ENCODE peak calls at places on chromosomes 1 and 21, in eight cellular contexts. One of them, this sample, is unnamed.
A peak's percentile ranks its signal among the peaks of the same experiment; 100 is the strongest.

GRCh38 chr1:157448666-157449065 is 103.6 kb downstream of the FCRL5 start:
- DNase-seq in stimulated activated CD4-positive, alpha-beta T cell treated with anti-CD3 and anti-CD28 coated beads, Interleukin-4, amount 100 ng/mL, for 4 hours: no peak
- DNase-seq in ELR: no peak
- DNase-seq in HEK293T: no peak
- DNase-seq in T1000: no peak
- DNase-seq in stimulated activated CD8-positive, alpha-beta memory T cell treated with anti-CD3 and anti-CD28 coated beads, Interleukin-7, amount 100 ng/mL, for 1 hour: no peak
- DNase-seq in GM19239: no peak
- DNase-seq in islet precursor cell: no peak
- DNase-seq in this sample: no peak

GRCh38 chr1:75202751-75203150 is 68.6 kb downstream of the LHX8 start:
- DNase-seq in stimulated activated CD4-positive, alpha-beta T cell treated with anti-CD3 and anti-CD28 coated beads, Interleukin-4, amount 100 ng/mL, for 4 hours: no peak
- DNase-seq in ELR: no peak
- DNase-seq in HEK293T: no peak
- DNase-seq in T1000: no peak
- DNase-seq in stimulated activated CD8-positive, alpha-beta memory T cell treated with anti-CD3 and anti-CD28 coated beads, Interleukin-7, amount 100 ng/mL, for 1 hour: no peak
- DNase-seq in GM19239: no peak
- DNase-seq in islet precursor cell: no peak
- DNase-seq in this sample: no peak

GRCh38 chr1:34199927-34200326 is 23.2 kb downstream of the C1orf94 start:
- DNase-seq in stimulated activated CD4-positive, alpha-beta T cell treated with anti-CD3 and anti-CD28 coated beads, Interleukin-4, amount 100 ng/mL, for 4 hours: no peak
- DNase-seq in ELR: peak; percentile 16
- DNase-seq in HEK293T: no peak
- DNase-seq in T1000: peak; percentile 78
- DNase-seq in stimulated activated CD8-positive, alpha-beta memory T cell treated with anti-CD3 and anti-CD28 coated beads, Interleukin-7, amount 100 ng/mL, for 1 hour: no peak
- DNase-seq in GM19239: no peak
- DNase-seq in islet precursor cell: no peak
- DNase-seq in this sample: no peak

GRCh38 chr1:55965981-55966461 is 613.3 kb downstream of the PLPP3 start:
- DNase-seq in stimulated activated CD4-positive, alpha-beta T cell treated with anti-CD3 and anti-CD28 coated beads, Interleukin-4, amount 100 ng/mL, for 4 hours: no peak
- DNase-seq in ELR: peak; percentile 12
- DNase-seq in HEK293T: no peak
- DNase-seq in T1000: no peak
- DNase-seq in stimulated activated CD8-positive, alpha-beta memory T cell treated with anti-CD3 and anti-CD28 coated beads, Interleukin-7, amount 100 ng/mL, for 1 hour: no peak
- DNase-seq in GM19239: no peak
- DNase-seq in islet precursor cell: peak; percentile 58
- DNase-seq in this sample: no peak

GRCh38 chr1:204859885-204860284 is 10.8 kb upstream of the NFASC start:
- DNase-seq in stimulated activated CD4-positive, alpha-beta T cell treated with anti-CD3 and anti-CD28 coated beads, Interleukin-4, amount 100 ng/mL, for 4 hours: no peak
- DNase-seq in ELR: no peak
- DNase-seq in HEK293T: no peak
- DNase-seq in T1000: no peak
- DNase-seq in stimulated activated CD8-positive, alpha-beta memory T cell treated with anti-CD3 and anti-CD28 coated beads, Interleukin-7, amount 100 ng/mL, for 1 hour: no peak
- DNase-seq in GM19239: no peak
- DNase-seq in islet precursor cell: peak; percentile 56
- DNase-seq in this sample: no peak

GRCh38 chr1:51519048-51519856 is at the start of gene EPS15:
- DNase-seq in stimulated activated CD4-positive, alpha-beta T cell treated with anti-CD3 and anti-CD28 coated beads, Interleukin-4, amount 100 ng/mL, for 4 hours: peak; percentile 92
- DNase-seq in ELR: peak; percentile 88
- DNase-seq in HEK293T: peak; percentile 89
- DNase-seq in T1000: peak; percentile 84
- DNase-seq in stimulated activated CD8-positive, alpha-beta memory T cell treated with anti-CD3 and anti-CD28 coated beads, Interleukin-7, amount 100 ng/mL, for 1 hour: peak; percentile 71
- DNase-seq in GM19239: peak; percentile 95
- DNase-seq in islet precursor cell: peak; percentile 95
- DNase-seq in this sample: no peak

GRCh38 chr1:55233149-55233777 is 18.1 kb upstream of the USP24 start:
- DNase-seq in stimulated activated CD4-positive, alpha-beta T cell treated with anti-CD3 and anti-CD28 coated beads, Interleukin-4, amount 100 ng/mL, for 4 hours: no peak
- DNase-seq in ELR: peak; percentile 63
- DNase-seq in HEK293T: no peak
- DNase-seq in T1000: no peak
- DNase-seq in stimulated activated CD8-positive, alpha-beta memory T cell treated with anti-CD3 and anti-CD28 coated beads, Interleukin-7, amount 100 ng/mL, for 1 hour: no peak
- DNase-seq in GM19239: no peak
- DNase-seq in islet precursor cell: peak; percentile 81
- DNase-seq in this sample: no peak

GRCh38 chr1:220528679-220529529 is 968 bp downstream of the MARK1 start:
- DNase-seq in stimulated activated CD4-positive, alpha-beta T cell treated with anti-CD3 and anti-CD28 coated beads, Interleukin-4, amount 100 ng/mL, for 4 hours: no peak
- DNase-seq in ELR: peak; percentile 1
- DNase-seq in HEK293T: peak; percentile 21
- DNase-seq in T1000: no peak
- DNase-seq in stimulated activated CD8-positive, alpha-beta memory T cell treated with anti-CD3 and anti-CD28 coated beads, Interleukin-7, amount 100 ng/mL, for 1 hour: no peak
- DNase-seq in GM19239: no peak
- DNase-seq in islet precursor cell: peak; percentile 68
- DNase-seq in this sample: no peak

GRCh38 chr1:98557808-98558390 is 103.6 kb upstream of the SNX7 start:
- DNase-seq in stimulated activated CD4-positive, alpha-beta T cell treated with anti-CD3 and anti-CD28 coated beads, Interleukin-4, amount 100 ng/mL, for 4 hours: no peak
- DNase-seq in ELR: no peak
- DNase-seq in HEK293T: no peak
- DNase-seq in T1000: no peak
- DNase-seq in stimulated activated CD8-positive, alpha-beta memory T cell treated with anti-CD3 and anti-CD28 coated beads, Interleukin-7, amount 100 ng/mL, for 1 hour: no peak
- DNase-seq in GM19239: no peak
- DNase-seq in islet precursor cell: no peak
- DNase-seq in this sample: no peak

GRCh38 chr1:22284906-22285544 is 142.1 kb upstream of the WNT4 start:
- DNase-seq in stimulated activated CD4-positive, alpha-beta T cell treated with anti-CD3 and anti-CD28 coated beads, Interleukin-4, amount 100 ng/mL, for 4 hours: no peak
- DNase-seq in ELR: no peak
- DNase-seq in HEK293T: no peak
- DNase-seq in T1000: no peak
- DNase-seq in stimulated activated CD8-positive, alpha-beta memory T cell treated with anti-CD3 and anti-CD28 coated beads, Interleukin-7, amount 100 ng/mL, for 1 hour: no peak
- DNase-seq in GM19239: no peak
- DNase-seq in islet precursor cell: peak; percentile 45
- DNase-seq in this sample: no peak

GRCh38 chr1:209886219-209886536 is 51.8 kb upstream of the SYT14 start:
- DNase-seq in stimulated activated CD4-positive, alpha-beta T cell treated with anti-CD3 and anti-CD28 coated beads, Interleukin-4, amount 100 ng/mL, for 4 hours: no peak
- DNase-seq in ELR: peak; percentile 50
- DNase-seq in HEK293T: no peak
- DNase-seq in T1000: no peak
- DNase-seq in stimulated activated CD8-positive, alpha-beta memory T cell treated with anti-CD3 and anti-CD28 coated beads, Interleukin-7, amount 100 ng/mL, for 1 hour: no peak
- DNase-seq in GM19239: no peak
- DNase-seq in islet precursor cell: no peak
- DNase-seq in this sample: no peak

GRCh38 chr1:91148641-91149069 is 126.8 kb upstream of the ZNF644 start:
- DNase-seq in stimulated activated CD4-positive, alpha-beta T cell treated with anti-CD3 and anti-CD28 coated beads, Interleukin-4, amount 100 ng/mL, for 4 hours: no peak
- DNase-seq in ELR: no peak
- DNase-seq in HEK293T: no peak
- DNase-seq in T1000: no peak
- DNase-seq in stimulated activated CD8-positive, alpha-beta memory T cell treated with anti-CD3 and anti-CD28 coated beads, Interleukin-7, amount 100 ng/mL, for 1 hour: no peak
- DNase-seq in GM19239: no peak
- DNase-seq in islet precursor cell: no peak
- DNase-seq in this sample: no peak

GRCh38 chr1:209924386-209924785 is 13.6 kb upstream of the SYT14 start:
- DNase-seq in stimulated activated CD4-positive, alpha-beta T cell treated with anti-CD3 and anti-CD28 coated beads, Interleukin-4, amount 100 ng/mL, for 4 hours: no peak
- DNase-seq in ELR: no peak
- DNase-seq in HEK293T: no peak
- DNase-seq in T1000: no peak
- DNase-seq in stimulated activated CD8-positive, alpha-beta memory T cell treated with anti-CD3 and anti-CD28 coated beads, Interleukin-7, amount 100 ng/mL, for 1 hour: no peak
- DNase-seq in GM19239: no peak
- DNase-seq in islet precursor cell: no peak
- DNase-seq in this sample: no peak

GRCh38 chr21:45959182-45959581 is 22.4 kb upstream of the COL6A1 start:
- DNase-seq in stimulated activated CD4-positive, alpha-beta T cell treated with anti-CD3 and anti-CD28 coated beads, Interleukin-4, amount 100 ng/mL, for 4 hours: no peak
- DNase-seq in ELR: no peak
- DNase-seq in HEK293T: no peak
- DNase-seq in T1000: no peak
- DNase-seq in stimulated activated CD8-positive, alpha-beta memory T cell treated with anti-CD3 and anti-CD28 coated beads, Interleukin-7, amount 100 ng/mL, for 1 hour: no peak
- DNase-seq in GM19239: no peak
- DNase-seq in islet precursor cell: no peak
- DNase-seq in this sample: no peak

GRCh38 chr1:10773851-10774614 is 22.4 kb downstream of the CASZ1 start:
- DNase-seq in stimulated activated CD4-positive, alpha-beta T cell treated with anti-CD3 and anti-CD28 coated beads, Interleukin-4, amount 100 ng/mL, for 4 hours: no peak
- DNase-seq in ELR: no peak
- DNase-seq in HEK293T: no peak
- DNase-seq in T1000: no peak
- DNase-seq in stimulated activated CD8-positive, alpha-beta memory T cell treated with anti-CD3 and anti-CD28 coated beads, Interleukin-7, amount 100 ng/mL, for 1 hour: no peak
- DNase-seq in GM19239: no peak
- DNase-seq in islet precursor cell: no peak
- DNase-seq in this sample: no peak

GRCh38 chr1:97603218-97603617 is 317.6 kb downstream of the DPYD start:
- DNase-seq in stimulated activated CD4-positive, alpha-beta T cell treated with anti-CD3 and anti-CD28 coated beads, Interleukin-4, amount 100 ng/mL, for 4 hours: no peak
- DNase-seq in ELR: no peak
- DNase-seq in HEK293T: no peak
- DNase-seq in T1000: no peak
- DNase-seq in stimulated activated CD8-positive, alpha-beta memory T cell treated with anti-CD3 and anti-CD28 coated beads, Interleukin-7, amount 100 ng/mL, for 1 hour: no peak
- DNase-seq in GM19239: no peak
- DNase-seq in islet precursor cell: no peak
- DNase-seq in this sample: no peak

GRCh38 chr1:156797212-156797871 is 19.3 kb downstream of the SH2D2A start:
- DNase-seq in stimulated activated CD4-positive, alpha-beta T cell treated with anti-CD3 and anti-CD28 coated beads, Interleukin-4, amount 100 ng/mL, for 4 hours: peak; percentile 40
- DNase-seq in ELR: peak; percentile 79
- DNase-seq in HEK293T: peak; percentile 68
- DNase-seq in T1000: peak; percentile 19
- DNase-seq in stimulated activated CD8-positive, alpha-beta memory T cell treated with anti-CD3 and anti-CD28 coated beads, Interleukin-7, amount 100 ng/mL, for 1 hour: no peak
- DNase-seq in GM19239: no peak
- DNase-seq in islet precursor cell: peak; percentile 83
- DNase-seq in this sample: no peak

This sample was measured in GM12864.